ENCODE peak calls at places on chromosome 20, in five cellular contexts. Z is endothelial cell of umbilical vein, N is body of pancreas, D is Peyer's patch, K is esophagus squamous epithelium. R is an unnamed sample. For H3K36me3 and H3K4me1, the result is how much of the 10 kb centered on the place peaks cover.

GRCh38 chr20:36606171-36607116 is 865 bp downstream of the RAB5IF start:
- DNase-seq in D (no peak), N (no peak), Z (peak), K (no peak), R (peak)

GRCh38 chr20:53579581-53580375 is 13.9 kb downstream of the ZNF217 start:
- DNase-seq in K (no peak), N (no peak), D (peak), Z (peak), R (no peak)

GRCh38 chr20:24878657-24879056 is 70.4 kb upstream of the CST7 start:
- DNase-seq in D (no peak), Z (no peak), N (no peak), K (no peak), R (no peak)

GRCh38 chr20:401682-402495 is 6.2 kb upstream of the RBCK1 start:
- DNase-seq in Z (no peak), K (no peak), N (no peak), D (no peak), R (no peak)

GRCh38 chr20:17680128-17680835 is 1.8 kb downstream of the RRBP1 start:
- DNase-seq in K (no peak), N (peak), Z (peak), D (no peak), R (peak)

GRCh38 chr20:61251529-61252393 is at the start of gene CDH4:
- DNase-seq in Z (no peak), N (no peak), D (no peak), K (no peak), R (no peak)

GRCh38 chr20:63521602-63522001 is 1.0 kb downstream of the PPDPF start:
- DNase-seq in Z (no peak), N (peak), D (no peak), K (no peak), R (peak)

GRCh38 chr20:49063279-49063678 is 17.2 kb downstream of the CSE1L start:
- DNase-seq in N (no peak), K (no peak), Z (no peak), D (no peak), R (no peak)

GRCh38 chr20:12371955-12372354 is 454.3 kb downstream of the BTBD3 start:
- DNase-seq in N (no peak), Z (no peak), D (no peak), K (no peak), R (no peak)

GRCh38 chr20:46267108-46267820 is 41.0 kb downstream of the CDH22 start:
- DNase-seq in D (no peak), N (no peak), Z (no peak), K (no peak), R (no peak)

GRCh38 chr20:9573598-9573997 is 59.2 kb downstream of the LAMP5 start:
- DNase-seq in N (no peak), K (no peak), Z (no peak), D (no peak), R (no peak)

GRCh38 chr20:47181056-47181862 is 175.2 kb downstream of the ZMYND8 start:
- DNase-seq in K (no peak), N (no peak), Z (peak), D (no peak), R (no peak)

GRCh38 chr20:63847374-63848002 is 13.8 kb upstream of the ABHD16B start:
- DNase-seq in K (no peak), Z (peak), D (no peak), N (no peak), R (peak)

GRCh38 chr20:13554076-13554475 is 84.7 kb downstream of the TASP1 start:
- DNase-seq in K (no peak), N (no peak), D (no peak), Z (no peak), R (no peak)

GRCh38 chr20:32415494-32415893 is 57.4 kb downstream of the ASXL1 start:
- DNase-seq in D (no peak), K (no peak), Z (no peak), N (no peak), R (no peak)

GRCh38 chr20:49187330-49188100 is 619 bp downstream of the STAU1 start:
- DNase-seq in D (peak), N (peak), K (no peak), Z (peak), R (peak)

GRCh38 chr20:8218861-8219260 is 86.8 kb downstream of the PLCB1 start:
- DNase-seq in Z (no peak), D (no peak), K (no peak), N (no peak), R (no peak)

DNA sequence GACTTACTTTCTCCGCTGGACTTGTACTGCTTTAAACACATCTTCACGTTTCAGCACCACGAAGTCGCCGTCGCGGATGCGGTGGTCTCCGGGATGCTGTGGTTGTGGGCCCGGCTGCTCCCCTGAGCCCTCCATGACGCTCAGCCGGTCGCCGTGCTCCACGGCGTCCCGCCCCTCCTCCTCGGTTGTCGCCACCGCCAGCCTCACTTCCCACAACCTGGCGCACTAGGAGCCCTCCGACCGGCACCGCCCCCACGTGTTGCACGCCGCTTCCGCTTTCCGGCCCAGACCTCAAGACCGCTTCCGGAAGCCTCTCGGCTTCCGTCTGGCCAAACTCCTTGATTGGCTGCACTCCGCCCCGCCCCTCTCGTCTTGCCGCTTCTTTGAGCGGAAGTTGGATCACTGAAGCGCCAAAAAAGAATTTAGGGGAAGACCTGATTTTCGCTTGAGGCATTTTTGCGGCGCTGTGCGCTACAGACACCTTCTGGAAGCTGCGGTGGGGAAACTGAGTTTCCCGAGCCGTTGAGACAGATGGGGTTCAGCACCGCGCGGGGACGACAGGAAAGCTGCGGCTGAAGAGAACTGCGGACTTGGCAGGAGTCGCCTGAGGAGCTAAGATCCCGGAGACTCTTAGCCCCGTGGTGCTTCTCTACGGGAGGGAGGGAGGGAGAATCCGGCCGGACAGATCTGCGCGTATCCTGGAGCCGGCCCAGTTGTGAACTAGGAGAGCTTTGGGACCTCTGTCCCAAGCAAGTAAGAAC is at the start of the genes MCM8 and TRMT6:
- DNase-seq in K (peak), N (peak), D (peak), Z (peak), R (peak)
- H3K36me3 ChIP-seq in K (under half), N (under half), D (under half), Z (under half), R (under half)

DNA sequence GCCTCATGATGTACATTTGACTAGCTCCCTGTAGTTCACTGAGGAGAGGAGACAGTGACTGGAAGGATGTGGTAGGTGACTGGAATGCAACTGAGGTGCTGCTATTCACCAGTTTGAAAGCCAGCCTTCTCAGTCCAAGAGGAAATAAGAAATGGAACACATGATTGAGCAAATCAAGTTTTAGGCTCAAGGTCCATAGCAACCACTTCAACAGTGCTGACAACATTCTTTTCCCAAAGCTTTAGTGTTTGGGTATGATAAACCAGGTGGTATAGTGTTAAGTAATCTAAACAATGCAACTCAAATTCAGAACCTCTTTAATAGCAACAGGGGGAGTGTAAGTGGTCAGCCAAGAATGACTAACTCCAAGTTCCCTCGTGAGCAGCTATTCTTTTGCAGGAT is 9.2 kb downstream of the ZHX3 start:
- DNase-seq in Z (peak), N (no peak), K (no peak), D (no peak), R (no peak)
- H3K4me1 ChIP-seq in Z (under half), N (under half), K (under half), D (under half), R (under half)

DNA sequence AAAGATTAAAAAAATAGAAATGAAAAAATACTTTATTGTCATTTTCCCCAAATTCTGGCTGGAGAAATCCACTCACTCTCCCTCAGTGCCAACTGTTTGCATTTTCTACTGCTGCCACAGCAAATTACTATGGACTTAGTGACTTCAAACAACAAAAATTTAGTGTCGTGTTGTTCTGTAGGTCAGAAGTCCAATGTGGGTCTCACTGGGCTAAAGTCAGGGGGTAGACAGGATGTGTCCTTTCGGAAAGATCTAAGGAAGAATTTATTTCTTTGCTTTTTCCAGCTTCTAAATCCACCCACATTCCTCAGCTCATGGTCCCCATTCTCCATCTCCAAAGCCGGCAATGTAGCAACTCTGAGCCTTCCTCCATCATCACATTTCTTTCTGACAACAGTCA is 453.3 kb downstream of the KIF16B start:
- DNase-seq in Z (no peak), N (no peak), K (no peak), D (no peak), R (no peak)
- TF ChIP-seq POLR2A in Z (no peak), N (no peak), K (no peak), D (no peak), R (no peak)

DNA sequence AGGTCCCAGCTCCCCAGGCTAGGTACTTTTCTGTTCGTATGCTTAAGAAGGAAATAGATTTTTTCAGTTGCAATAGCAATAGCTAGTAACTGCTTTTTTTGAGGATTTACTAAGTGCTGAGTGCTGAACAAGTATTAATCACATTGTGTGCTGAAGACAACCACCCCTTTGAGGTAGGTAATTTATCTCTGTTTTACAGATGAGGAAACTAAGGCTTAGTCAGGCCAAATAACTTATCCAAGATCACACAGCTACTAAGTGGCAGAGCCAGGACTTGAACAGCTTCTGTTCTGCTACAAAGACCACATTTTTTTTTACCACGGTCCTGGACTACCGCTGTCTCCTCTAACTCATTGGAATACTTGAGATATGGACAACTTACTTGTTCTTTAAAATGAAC is 39.8 kb downstream of the LRRN4 start:
- DNase-seq in D (no peak), N (no peak), Z (no peak), K (no peak), R (no peak)
- H3K36me3 ChIP-seq in D (under half), N (under half), Z (under half), K (under half), R (half or more)

GRCh38 chr20:51750037-51750769 is 18.0 kb downstream of the ATP9A start:
- DNase-seq in D (no peak), K (no peak), Z (peak), N (peak), R (peak)
- H3K4me1 ChIP-seq in D (under half), K (under half), Z (under half), N (under half), R (under half)

GRCh38 chr20:33650753-33651561 is 11.2 kb upstream of the C20orf144 start:
- DNase-seq in N (peak), D (no peak), K (no peak), Z (no peak), R (no peak)

GRCh38 chr20:33650111-33650752 is 11.9 kb upstream of the C20orf144 start:
- DNase-seq in D (no peak), Z (no peak), K (no peak), N (no peak), R (no peak)

GRCh38 chr20:33647603-33648395 is 14.3 kb upstream of the C20orf144 start:
- DNase-seq in D (no peak), N (no peak), Z (peak), K (no peak), R (no peak)

GRCh38 chr20:33648396-33649004 is 13.6 kb upstream of the C20orf144 start:
- DNase-seq in D (no peak), Z (no peak), N (no peak), K (no peak), R (no peak)

DNA sequence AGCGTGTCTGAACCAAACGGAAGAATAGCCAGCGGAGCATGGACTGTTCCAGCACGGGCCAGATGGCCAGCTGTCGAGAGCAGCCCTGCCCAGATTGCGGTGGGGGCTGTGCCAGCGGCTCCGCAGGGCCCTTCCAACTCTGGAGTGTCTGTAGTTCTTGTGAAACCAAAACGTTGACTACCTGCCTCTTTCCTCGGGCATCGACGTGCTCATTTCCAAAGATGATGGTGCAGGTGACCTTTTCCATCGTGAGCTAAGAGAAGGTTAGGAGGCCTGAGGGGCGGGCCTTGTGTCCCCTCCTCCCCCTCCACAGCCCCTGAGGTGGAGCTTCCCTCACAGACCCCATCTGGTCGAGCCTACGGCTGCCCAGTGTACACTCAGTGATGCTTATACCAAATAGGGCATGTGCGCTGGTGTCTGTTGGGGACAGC is 12.9 kb upstream of the C20orf144 start:
- DNase-seq in Z (no peak), D (no peak), N (no peak), K (no peak), R (no peak)
- TF ChIP-seq POLR2A in Z (no peak), D (no peak), N (no peak), K (no peak), R (no peak)

GRCh38 chr20:18853216-18853615 is 39.6 kb downstream of the SCP2D1 start:
- DNase-seq in N (no peak), D (no peak), Z (no peak), K (no peak), R (no peak)
- H3K36me3 ChIP-seq in N (under half), D (under half), Z (under half), K (under half), R (under half)